ENCODE peak calls at places on chromosomes 1 and 21, in nine cellular contexts. P is heart right ventricle, M is GM12865, Q is GM12878, O is mammary epithelial cell, J is bronchial epithelial cell, E is cardiac fibroblast, W is H1, C is coronary artery. I is an unnamed sample.

GRCh38 chr1:5690878-5691277 is 301.3 kb downstream of the NPHP4 start:
- DNase-seq in P (no peak), M (no peak), Q (no peak), O (no peak), J (peak; percentile 52), E (no peak), W (no peak), C (no peak), I (no peak)

GRCh38 chr1:27356628-27357280 is 10.0 kb downstream of the MAP3K6 start:
- DNase-seq in P (no peak), M (no peak), Q (no peak), O (no peak), J (peak; percentile 53), E (no peak), W (no peak), C (no peak), I (no peak)

GRCh38 chr1:54695764-54696163 is 19.9 kb upstream of the TTC4 start:
- DNase-seq in P (no peak), M (no peak), Q (no peak), O (no peak), J (no peak), E (no peak), W (no peak), C (no peak), I (no peak)

GRCh38 chr1:241641748-241642592 is 1.8 kb upstream of the CHML start:
- DNase-seq in P (no peak), M (no peak), Q (no peak), O (no peak), J (peak; percentile 70), E (peak; percentile 89), W (no peak), C (no peak), I (peak; percentile 48)

GRCh38 chr21:17371470-17371869 is 141.4 kb upstream of the CXADR start:
- DNase-seq in P (no peak), M (no peak), Q (no peak), O (peak; percentile 80), J (peak; percentile 53), E (peak; percentile 12), W (no peak), C (no peak), I (peak; percentile 61)

GRCh38 chr1:2495026-2495425 is 18.9 kb downstream of the PLCH2 start:
- DNase-seq in P (no peak), M (no peak), Q (no peak), O (no peak), J (no peak), E (no peak), W (no peak), C (no peak), I (no peak)

GRCh38 chr1:243465081-243465480 is 209.2 kb downstream of the SDCCAG8 start:
- DNase-seq in P (no peak), M (no peak), Q (no peak), O (peak; percentile 23), J (no peak), E (no peak), W (no peak), C (no peak), I (no peak)

GRCh38 chr1:161139765-161140164 is 7.3 kb upstream of the DEDD start:
- DNase-seq in P (peak; percentile 51), M (peak; percentile 52), Q (no peak), O (peak; percentile 27), J (peak; percentile 57), E (peak; percentile 74), W (no peak), C (no peak), I (no peak)

GRCh38 chr1:202957733-202958543 is at the start of gene ADIPOR1:
- DNase-seq in P (peak; percentile 91), M (peak; percentile 92), Q (peak; percentile 32), O (peak; percentile 90), J (peak; percentile 77), E (peak; percentile 78), W (peak; percentile 96), C (peak; percentile 92), I (peak; percentile 46)

GRCh38 chr1:84370831-84371394 is 27.4 kb upstream of the DNASE2B start:
- DNase-seq in P (no peak), M (no peak), Q (no peak), O (peak; percentile 20), J (peak; percentile 55), E (peak; percentile 86), W (no peak), C (no peak), I (peak; percentile 60)

GRCh38 chr1:32813941-32814739 is 3.0 kb downstream of the YARS1 start:
- DNase-seq in P (no peak), M (no peak), Q (no peak), O (no peak), J (peak; percentile 70), E (peak; percentile 76), W (no peak), C (no peak), I (no peak)

GRCh38 chr1:198934901-198935301 is 296.1 kb downstream of the PTPRC start:
- DNase-seq in P (no peak), M (peak; percentile 29), Q (peak; percentile 42), O (peak; percentile 63), J (peak; percentile 67), E (peak; percentile 64), W (no peak), C (no peak), I (no peak)

GRCh38 chr1:71658295-71658694 is 577.5 kb upstream of the ZRANB2 start:
- DNase-seq in P (peak; percentile 6), M (no peak), Q (no peak), O (no peak), J (no peak), E (no peak), W (no peak), C (no peak), I (peak; percentile 34)

GRCh38 chr1:60982539-60982938 is 99.8 kb upstream of the NFIA start:
- DNase-seq in P (no peak), M (no peak), Q (no peak), O (no peak), J (no peak), E (no peak), W (no peak), C (no peak), I (no peak)

GRCh38 chr1:60981357-60981756 is 101.0 kb upstream of the NFIA start:
- DNase-seq in P (no peak), M (no peak), Q (no peak), O (no peak), J (no peak), E (no peak), W (no peak), C (no peak), I (no peak)

GRCh38 chr1:60974973-60975372 is 107.4 kb upstream of the NFIA start:
- DNase-seq in P (no peak), M (no peak), Q (no peak), O (no peak), J (no peak), E (no peak), W (no peak), C (no peak), I (no peak)

GRCh38 chr1:60977661-60978060 is 104.7 kb upstream of the NFIA start:
- DNase-seq in P (no peak), M (no peak), Q (no peak), O (no peak), J (no peak), E (no peak), W (no peak), C (no peak), I (no peak)

GRCh38 chr1:60978421-60979357 is 103.7 kb upstream of the NFIA start:
- DNase-seq in P (no peak), M (peak; percentile 56), Q (peak; percentile 15), O (peak; percentile 38), J (peak; percentile 49), E (peak; percentile 65), W (peak; percentile 55), C (no peak), I (no peak)
- TF ChIP-seq CTCF in P (peak; percentile 65), M (peak; percentile 67), Q (peak; percentile 58), O (peak; percentile 90), J (peak; percentile 89), E (peak; percentile 67), W (peak; percentile 69), C (no peak), I (peak; percentile 84)

GRCh38 chr21:33240404-33240803 is 10.7 kb downstream of the IFNAR2 start:
- DNase-seq in P (no peak), M (no peak), Q (no peak), O (no peak), J (no peak), E (no peak), W (no peak), C (no peak), I (no peak)
- H3K4me3 ChIP-seq in P (no peak overlapping the region), M (peak overlapping the region; percentile 33), Q (peak overlapping the region; percentile 41), O (no peak overlapping the region), J (no peak overlapping the region), E (no peak overlapping the region), W (no peak overlapping the region), C (no peak overlapping the region), I (no peak overlapping the region)

GRCh38 chr1:209199822-209200221 is 383.7 kb upstream of the CAMK1G start:
- DNase-seq in P (no peak), M (peak; percentile 10), Q (no peak), O (no peak), J (peak; percentile 9), E (no peak), W (peak; percentile 69), C (no peak), I (no peak)
- TF ChIP-seq CTCF in P (no peak), M (no peak), Q (no peak), O (no peak), J (no peak), E (no peak), W (peak; percentile 17), C (no peak), I (no peak)

GRCh38 chr1:42223036-42223435 is 58.5 kb upstream of the GUCA2A start:
- DNase-seq in P (no peak), M (no peak), Q (no peak), O (no peak), J (no peak), E (no peak), W (no peak), C (no peak), I (no peak)

GRCh38 chr1:42219627-42220026 is 55.1 kb upstream of the GUCA2A start:
- DNase-seq in P (no peak), M (no peak), Q (no peak), O (no peak), J (no peak), E (no peak), W (no peak), C (no peak), I (no peak)

GRCh38 chr1:42221952-42222606 is 57.5 kb upstream of the GUCA2A start:
- DNase-seq in P (no peak), M (no peak), Q (no peak), O (peak; percentile 28), J (peak; percentile 54), E (peak; percentile 73), W (no peak), C (no peak), I (no peak)
- H3K4me3 ChIP-seq in P (no peak overlapping the region), M (no peak overlapping the region), Q (no peak overlapping the region), O (no peak overlapping the region), J (no peak overlapping the region), E (no peak overlapping the region), W (no peak overlapping the region), C (no peak overlapping the region), I (no peak overlapping the region)

GRCh38 chr1:40665335-40666171 is at the start of gene RIMS3:
- DNase-seq in P (peak; percentile 62), M (peak; percentile 81), Q (peak; percentile 28), O (peak; percentile 56), J (peak; percentile 20), E (peak; percentile 34), W (peak; percentile 99), C (peak; percentile 86), I (no peak)
- TF ChIP-seq CTCF in P (no peak), M (peak; percentile 18), Q (peak; percentile 33), O (no peak), J (no peak), E (no peak), W (peak; percentile 41), C (no peak), I (peak; percentile 28)

I was measured in retinal pigment epithelial cell.